ENCODE peak calls at places on chromosomes 5 and 9, in six cellular contexts. X is K562, L is PC-3, O is mammary epithelial cell, T is neural progenitor cell, F is endothelial cell of umbilical vein. Z is an unnamed sample.

GRCh38 chr9:87386490-87386889 is 111.2 kb upstream of the DAPK1 start:
- DNase-seq in X (no peak), L (no peak), O (peak; percentile 71), T (no peak), F (no peak), Z (no peak)

GRCh38 chr5:156411957-156412356 is 85.0 kb downstream of the SGCD start:
- DNase-seq in X (no peak), L (no peak), O (no peak), T (no peak), F (no peak), Z (no peak)

GRCh38 chr5:80466669-80467485 is 21.0 kb upstream of the FAM151B start:
- DNase-seq in X (no peak), L (no peak), O (peak; percentile 64), T (no peak), F (peak; percentile 27), Z (peak; percentile 65)

GRCh38 chr9:79952401-79952800 is 380.6 kb downstream of the TLE4 start:
- DNase-seq in X (no peak), L (no peak), O (no peak), T (no peak), F (no peak), Z (peak; percentile 17)

GRCh38 chr5:173717959-173718358 is 101.5 kb upstream of the BOD1 start:
- DNase-seq in X (no peak), L (peak; percentile 41), O (no peak), T (no peak), F (peak; percentile 22), Z (no peak)

GRCh38 chr9:16398676-16399075 is 471.8 kb downstream of the BNC2 start:
- DNase-seq in X (no peak), L (peak; percentile 16), O (no peak), T (no peak), F (no peak), Z (no peak)

GRCh38 chr5:79236970-79237734 is 1.2 kb downstream of the JMY start:
- DNase-seq in X (peak; percentile 22), L (peak; percentile 54), O (peak; percentile 81), T (peak; percentile 65), F (peak; percentile 41), Z (peak; percentile 73)

GRCh38 chr9:21810388-21810787 is 8.0 kb downstream of the MTAP start:
- DNase-seq in X (no peak), L (no peak), O (peak; percentile 85), T (no peak), F (no peak), Z (peak; percentile 81)

GRCh38 chr5:10949856-10950630 is 189.0 kb upstream of the DAP start:
- DNase-seq in X (no peak), L (no peak), O (no peak), T (no peak), F (no peak), Z (no peak)

GRCh38 chr5:147234825-147235635 is at the start of gene STK32A:
- DNase-seq in X (no peak), L (peak; percentile 65), O (peak; percentile 32), T (peak; percentile 92), F (peak; percentile 25), Z (peak; percentile 37)

GRCh38 chr9:135223831-135224230 is 136.4 kb downstream of the OLFM1 start:
- DNase-seq in X (no peak), L (no peak), O (no peak), T (no peak), F (no peak), Z (no peak)

GRCh38 chr5:124252094-124252750 is 494.2 kb downstream of the ZNF608 start:
- DNase-seq in X (no peak), L (no peak), O (no peak), T (peak; percentile 52), F (no peak), Z (no peak)

GRCh38 chr9:128902351-128903078 is 18.3 kb upstream of the PHYHD1 start:
- DNase-seq in X (no peak), L (peak; percentile 64), O (peak; percentile 96), T (no peak), F (no peak), Z (no peak)

GRCh38 chr5:110726249-110727024 is at the start of gene TMEM232:
- DNase-seq in X (peak; percentile 79), L (peak; percentile 90), O (peak; percentile 79), T (peak; percentile 87), F (peak; percentile 79), Z (no peak)

GRCh38 chr5:75009559-75010230 is 42.7 kb downstream of the GCNT4 start:
- DNase-seq in X (no peak), L (no peak), O (no peak), T (no peak), F (no peak), Z (no peak)

GRCh38 chr5:6686916-6687409 is 26.3 kb upstream of the TENT4A start:
- DNase-seq in X (no peak), L (peak; percentile 62), O (peak; percentile 31), T (peak; percentile 86), F (peak; percentile 67), Z (peak; percentile 79)

GRCh38 chr9:116160676-116161571 is 7.3 kb downstream of the PAPPA start:
- DNase-seq in X (no peak), L (no peak), O (no peak), T (no peak), F (no peak), Z (no peak)

GRCh38 chr5:88674262-88675158 is 208.5 kb downstream of the MEF2C start:
- DNase-seq in X (no peak), L (no peak), O (no peak), T (peak; percentile 60), F (no peak), Z (peak; percentile 55)

DNA sequence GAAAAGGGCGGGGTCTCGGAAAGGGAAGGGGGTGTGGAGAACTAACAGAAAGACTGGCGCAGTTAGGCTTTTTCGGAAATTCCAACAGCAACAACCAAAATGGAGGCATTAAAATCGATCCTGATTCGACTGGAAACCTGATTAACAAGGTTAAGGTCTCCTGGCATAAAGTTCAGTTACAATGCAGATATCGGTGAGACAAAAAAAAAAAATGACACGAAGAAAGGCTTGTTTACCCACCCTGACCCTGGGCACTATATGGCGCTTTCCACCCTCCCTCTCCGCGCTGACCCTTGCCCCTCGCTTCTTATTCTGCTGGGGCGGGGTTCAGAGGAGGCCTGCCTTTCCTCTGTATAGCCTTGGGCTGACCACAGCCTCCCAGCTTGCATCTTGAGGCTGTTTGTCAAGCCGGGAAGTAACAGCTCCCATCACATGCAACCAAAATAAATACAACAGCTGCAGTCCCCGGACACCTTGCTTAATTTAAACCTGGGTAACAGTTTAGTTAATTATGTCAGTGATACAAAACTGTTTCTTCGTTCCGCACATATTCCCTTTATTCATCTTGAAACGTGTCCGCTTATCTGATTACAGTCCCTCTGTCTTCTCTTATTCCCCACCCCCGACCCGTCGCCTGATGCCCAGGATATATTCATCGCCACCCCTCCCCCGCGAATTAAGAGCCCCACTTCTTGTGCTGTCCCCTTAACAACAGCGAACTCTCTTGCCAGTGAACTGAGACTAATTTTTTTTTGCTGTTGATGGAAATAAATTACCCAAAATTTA is 808 bp upstream of the PJA2 start:
- DNase-seq in X (peak; percentile 64), L (peak; percentile 67), O (peak; percentile 75), T (peak; percentile 92), F (no peak), Z (peak; percentile 88)
- TF ChIP-seq EZH2 in X (no peak), L (no peak), O (no peak), T (no peak), F (no peak), Z (no peak)

DNA sequence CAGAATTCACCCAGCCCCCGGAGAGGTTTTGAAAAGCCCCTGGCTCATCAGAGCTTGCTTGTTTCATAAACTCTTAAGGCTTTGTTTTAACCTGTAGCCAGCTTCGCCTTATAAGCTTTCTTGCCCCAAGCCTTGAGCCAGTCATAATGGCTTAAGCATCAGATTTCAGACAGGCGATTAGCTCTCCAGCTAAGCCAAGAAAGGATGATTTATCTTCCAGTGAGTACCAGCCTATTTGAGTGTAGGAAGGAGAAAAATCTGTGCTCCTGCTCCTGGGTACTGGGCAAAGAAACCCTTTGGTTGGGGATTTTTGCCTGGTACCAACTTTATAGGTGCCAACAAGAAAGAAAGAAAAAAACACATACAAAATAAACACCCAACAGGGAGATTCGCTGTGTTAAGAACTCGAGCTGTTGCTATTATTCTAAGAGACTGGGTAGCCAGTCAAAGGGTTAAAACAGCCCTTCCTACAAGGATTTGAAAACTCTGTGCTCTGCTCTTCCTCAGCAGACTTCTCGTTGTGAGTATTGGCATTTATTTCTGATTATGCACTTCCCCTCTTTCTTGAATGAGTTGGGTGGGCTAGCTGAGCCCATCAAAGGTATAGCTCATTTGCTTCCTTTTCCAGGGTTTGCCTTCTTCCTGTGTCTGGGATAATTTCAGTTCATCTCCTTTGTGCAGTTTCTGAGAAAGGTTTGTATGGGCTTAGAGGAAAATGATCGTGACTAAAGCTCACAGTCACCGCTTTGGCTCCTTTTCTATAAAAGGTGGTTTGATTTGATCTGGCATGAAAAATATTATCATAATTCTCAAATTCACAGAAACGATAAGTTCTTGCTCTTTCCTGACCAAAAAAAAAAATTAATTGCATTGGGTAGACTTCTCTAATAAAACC is 157.2 kb upstream of the DMRT1 start:
- DNase-seq in X (no peak), L (peak; percentile 53), O (peak; percentile 88), T (peak; percentile 83), F (peak; percentile 81), Z (peak; percentile 75)
- H3K9ac ChIP-seq in X (no peak overlapping the region), L (peak overlapping the region; percentile 56), O (peak overlapping the region; percentile 95), T (no peak overlapping the region), F (peak overlapping the region; percentile 90), Z (peak overlapping the region; percentile 88)

GRCh38 chr9:136799854-136800657 is 3.9 kb downstream of the CCDC183 start:
- DNase-seq in X (peak; percentile 95), L (peak; percentile 78), O (peak; percentile 80), T (peak; percentile 97), F (peak; percentile 60), Z (peak; percentile 67)

GRCh38 chr9:136796238-136796774 is at the start of gene CCDC183:
- DNase-seq in X (no peak), L (no peak), O (no peak), T (no peak), F (no peak), Z (no peak)

GRCh38 chr9:136798708-136799078 is 2.6 kb downstream of the CCDC183 start:
- DNase-seq in X (no peak), L (no peak), O (no peak), T (no peak), F (no peak), Z (no peak)

GRCh38 chr9:136802321-136802720 is 5.4 kb upstream of the RABL6 start:
- DNase-seq in X (no peak), L (no peak), O (no peak), T (no peak), F (no peak), Z (no peak)

DNA sequence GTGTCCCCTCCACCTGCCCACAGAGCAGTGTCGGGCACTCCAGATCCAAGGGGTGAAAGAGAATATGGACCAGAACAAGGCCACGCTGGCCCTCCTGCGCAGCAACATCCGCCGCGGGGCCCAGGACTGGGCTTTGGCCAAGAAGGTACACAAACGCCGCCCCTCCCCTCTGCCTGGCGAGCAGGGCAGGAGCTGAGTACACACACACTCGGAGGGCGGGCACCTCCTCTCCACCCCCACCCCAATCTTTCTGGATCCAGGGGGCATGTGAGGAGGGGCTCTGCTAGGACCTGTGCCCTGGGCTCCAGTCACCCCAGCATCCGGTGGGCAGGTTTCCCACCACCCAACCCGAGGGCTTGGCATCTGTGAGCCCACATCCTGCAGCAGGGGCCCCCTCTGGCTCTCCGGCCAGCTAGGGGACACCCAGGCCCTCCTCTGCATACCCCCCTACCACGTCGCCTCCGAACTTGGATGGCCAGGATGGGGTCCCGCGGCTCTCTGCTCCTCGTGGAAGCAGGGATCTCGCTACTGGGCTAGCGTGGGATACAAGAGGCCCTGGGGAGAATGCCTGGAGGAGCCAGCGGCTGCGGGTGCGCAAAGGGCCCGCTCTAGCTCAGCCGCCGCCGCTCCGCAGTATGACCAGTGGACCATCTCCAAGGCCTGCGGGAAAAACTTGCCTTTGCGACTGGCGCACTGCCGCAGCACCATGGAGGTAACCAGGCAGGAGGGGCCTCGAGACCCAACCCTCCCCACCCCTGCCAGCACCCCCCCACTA is 3.1 kb downstream of the CCDC183 start:
- DNase-seq in X (no peak), L (peak; percentile 48), O (no peak), T (peak; percentile 52), F (no peak), Z (peak; percentile 16)
- TF ChIP-seq EZH2 in X (no peak), L (no peak), O (no peak), T (no peak), F (no peak), Z (peak; percentile 17)

GRCh38 chr5:5221731-5222130 is 81.6 kb downstream of the ADAMTS16 start:
- DNase-seq in X (no peak), L (no peak), O (no peak), T (no peak), F (no peak), Z (peak; percentile 74)
- H3K9ac ChIP-seq in X (no peak overlapping the region), L (no peak overlapping the region), O (no peak overlapping the region), T (no peak overlapping the region), F (no peak overlapping the region), Z (no peak overlapping the region)

Z was measured in GM23248.